ENCODE peak calls at places on chromosomes 4 and X, in four cellular contexts. E is stimulated activated CD8-positive, alpha-beta memory T cell treated with anti-CD3 and anti-CD28 coated beads, Interleukin-4, amount 100 ng/mL, for 48 hours; A is neural crest cell; X is Calu3. W is an unnamed sample.

GRCh38 chr4:66372706-66373105 is 702.4 kb upstream of the EPHA5 start:
- DNase-seq in E (no peak), A (no peak), X (no peak), W (no peak)

GRCh38 chr4:56305390-56305789 is 81.9 kb downstream of the AASDH start:
- DNase-seq in E (no peak), A (no peak), X (no peak), W (no peak)

GRCh38 chrX:27591938-27592337 is 1.8 kb downstream of the DCAF8L2 start:
- DNase-seq in E (no peak), A (no peak), X (no peak), W (no peak)

GRCh38 chr4:106019771-106020170 is 124.5 kb downstream of the NPNT start:
- DNase-seq in E (no peak), A (no peak), X (no peak), W (no peak)

GRCh38 chr4:82692101-82692780 is 106.4 kb downstream of the SCD5 start:
- DNase-seq in E (no peak), A (no peak), X (no peak), W (no peak)

GRCh38 chrX:28847423-28847822 is 260.2 kb downstream of the IL1RAPL1 start:
- DNase-seq in E (no peak), A (peak), X (peak), W (peak)

GRCh38 chrX:137427813-137428212 is 138.1 kb upstream of the ZIC3 start:
- DNase-seq in E (peak), A (no peak), X (no peak), W (peak)

GRCh38 chr4:85486425-85487101 is 11.6 kb downstream of the ARHGAP24 start:
- DNase-seq in E (no peak), A (no peak), X (no peak), W (no peak)

GRCh38 chrX:10015711-10016515 is 48.8 kb downstream of the CLDN34 start:
- DNase-seq in E (no peak), A (peak), X (peak), W (peak)

GRCh38 chrX:33336783-33337182 is 125.4 kb upstream of the DMD start:
- DNase-seq in E (no peak), A (peak), X (peak), W (no peak)

GRCh38 chr4:78653655-78654054 is 102.1 kb downstream of the ANXA3 start:
- DNase-seq in E (no peak), A (no peak), X (no peak), W (no peak)

GRCh38 chr4:71441186-71442169 is 102.7 kb downstream of the SLC4A4 start:
- DNase-seq in E (no peak), A (no peak), X (peak), W (no peak)

GRCh38 chrX:7074908-7075204 is 72.7 kb upstream of the STS start:
- DNase-seq in E (no peak), A (no peak), X (no peak), W (no peak)

GRCh38 chr4:183348706-183349659 is 26.8 kb upstream of the CLDN24 start:
- DNase-seq in E (peak), A (no peak), X (peak), W (no peak)

GRCh38 chr4:127985989-127986388 is 20.8 kb downstream of the ABHD18 start:
- DNase-seq in E (no peak), A (no peak), X (no peak), W (no peak)

GRCh38 chr4:16227462-16227868 is 1.2 kb upstream of the TAPT1 start:
- DNase-seq in E (peak), A (no peak), X (peak), W (peak)

GRCh38 chrX:145464650-145465049 is 217.3 kb downstream of the SPANXN1 start:
- DNase-seq in E (no peak), A (no peak), X (no peak), W (no peak)

GRCh38 chr4:15912236-15912635 is 26.3 kb downstream of the FGFBP1 start:
- DNase-seq in E (no peak), A (no peak), X (no peak), W (no peak)

GRCh38 chr4:38667005-38667771 is 3.2 kb downstream of the KLF3 start:
- DNase-seq in E (no peak), A (peak), X (peak), W (peak)

W was measured in right cardiac atrium.